ENCODE peak calls at places on chromosomes 1 and 21, in eight cellular contexts. W is lung, H is pancreas, S is IMR-90, V is heart left ventricle, U is OCI-LY7, Z is PC-3, M is keratinocyte. K is an unnamed sample.
A peak's percentile ranks its signal among the peaks of the same experiment; 100 is the strongest.

GRCh38 chr1:158818991-158819405 is 12.2 kb upstream of the MNDA start:
- DNase-seq in W (no peak), H (no peak), S (no peak), V (no peak), U (no peak), Z (no peak), M (no peak), K (no peak)

GRCh38 chr1:36083635-36084501 is at the start of gene TEKT2:
- DNase-seq in W (peak; percentile 42), H (peak; percentile 54), S (no peak), V (no peak), U (no peak), Z (no peak), M (no peak), K (peak; percentile 71)

GRCh38 chr1:110783292-110783918 is 89.5 kb upstream of the CD53 start:
- DNase-seq in W (peak; percentile 46), H (peak; percentile 27), S (peak; percentile 50), V (peak; percentile 22), U (peak; percentile 81), Z (peak; percentile 73), M (peak; percentile 28), K (peak; percentile 68)

GRCh38 chr1:8027748-8028631 is 1.9 kb upstream of the ERRFI1 start:
- DNase-seq in W (no peak), H (no peak), S (peak; percentile 92), V (no peak), U (no peak), Z (peak; percentile 93), M (no peak), K (no peak)

GRCh38 chr1:89844236-89844807 is 23.5 kb downstream of the LRRC8D start:
- DNase-seq in W (no peak), H (no peak), S (peak; percentile 55), V (no peak), U (peak; percentile 26), Z (peak; percentile 9), M (no peak), K (peak; percentile 35)

GRCh38 chr1:98323906-98324358 is 337.6 kb upstream of the SNX7 start:
- DNase-seq in W (peak; percentile 45), H (no peak), S (peak; percentile 96), V (peak; percentile 35), U (no peak), Z (peak; percentile 98), M (peak; percentile 84), K (no peak)

GRCh38 chr1:67853704-67854103 is 20.4 kb upstream of the GNG12 start:
- DNase-seq in W (peak; percentile 59), H (no peak), S (peak; percentile 86), V (peak; percentile 38), U (peak; percentile 21), Z (peak; percentile 85), M (no peak), K (peak; percentile 12)

GRCh38 chr1:60589916-60590315 is 492.4 kb upstream of the NFIA start:
- DNase-seq in W (no peak), H (no peak), S (no peak), V (no peak), U (no peak), Z (no peak), M (no peak), K (no peak)

GRCh38 chr21:23792300-23792699 is 1815.0 kb downstream of the MRPL39 start:
- DNase-seq in W (no peak), H (no peak), S (no peak), V (no peak), U (no peak), Z (peak; percentile 23), M (no peak), K (no peak)

GRCh38 chr1:6599141-6599975 is 3.3 kb downstream of the KLHL21 start:
- DNase-seq in W (no peak), H (no peak), S (no peak), V (no peak), U (peak; percentile 61), Z (peak; percentile 70), M (no peak), K (no peak)

GRCh38 chr1:244104309-244105060 is 53.4 kb downstream of the ZBTB18 start:
- DNase-seq in W (no peak), H (no peak), S (peak; percentile 93), V (no peak), U (no peak), Z (peak; percentile 84), M (no peak), K (no peak)

GRCh38 chr21:43603641-43604504 is 55.4 kb downstream of the HSF2BP start:
- DNase-seq in W (no peak), H (no peak), S (peak; percentile 67), V (no peak), U (no peak), Z (no peak), M (no peak), K (no peak)

GRCh38 chr1:41432481-41433280 is 51.8 kb downstream of the EDN2 start:
- DNase-seq in W (peak; percentile 90), H (peak; percentile 81), S (peak; percentile 76), V (peak; percentile 86), U (peak; percentile 60), Z (peak; percentile 90), M (peak; percentile 33), K (peak; percentile 92)

GRCh38 chr1:55974714-55975441 is 604.5 kb downstream of the PLPP3 start:
- DNase-seq in W (no peak), H (no peak), S (peak; percentile 76), V (no peak), U (no peak), Z (peak; percentile 50), M (no peak), K (no peak)

GRCh38 chr1:92663769-92664168 is 121.1 kb downstream of the EVI5 start:
- DNase-seq in W (no peak), H (no peak), S (no peak), V (no peak), U (no peak), Z (no peak), M (no peak), K (no peak)

GRCh38 chr1:42419449-42419848 is 36.4 kb downstream of the ZMYND12 start:
- DNase-seq in W (no peak), H (no peak), S (no peak), V (peak; percentile 74), U (no peak), Z (no peak), M (no peak), K (no peak)

GRCh38 chr1:59568158-59568935 is 246.4 kb upstream of the HOOK1 start:
- DNase-seq in W (no peak), H (no peak), S (peak; percentile 39), V (no peak), U (no peak), Z (peak; percentile 35), M (no peak), K (no peak)
- TF ChIP-seq CTCF in W (no peak), H (no peak), S (peak; percentile 30), V (peak; percentile 19), U (no peak), Z (peak; percentile 35), M (no peak), K (no peak)

DNA sequence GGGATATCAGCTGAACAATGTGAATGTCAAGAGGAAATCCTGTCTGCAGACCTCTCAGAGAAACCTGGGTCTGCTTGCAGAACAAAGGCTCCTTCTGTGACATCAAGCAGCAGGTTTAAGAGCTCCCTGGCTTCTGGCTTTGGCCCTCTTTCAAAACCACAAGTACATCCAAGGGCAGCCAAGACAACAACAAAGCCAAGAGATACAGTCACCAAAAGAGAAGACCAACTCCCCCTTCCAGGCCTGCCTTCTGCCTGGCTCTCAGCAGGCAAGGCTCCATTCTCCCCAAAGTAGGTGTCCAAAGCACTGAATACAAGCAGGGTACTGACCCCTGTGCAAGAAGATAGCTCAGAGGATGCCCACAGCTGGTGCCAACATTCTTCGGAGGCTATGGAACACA is 11.5 kb downstream of the BCAR3 start:
- DNase-seq in W (peak; percentile 63), H (no peak), S (peak; percentile 90), V (peak; percentile 43), U (no peak), Z (peak; percentile 92), M (no peak), K (no peak)
- TF ChIP-seq CTCF in W (no peak), H (no peak), S (no peak), V (no peak), U (no peak), Z (no peak), M (no peak), K (no peak)

GRCh38 chr1:234107416-234108021 is 203.0 kb downstream of the SLC35F3 start:
- DNase-seq in W (no peak), H (no peak), S (no peak), V (no peak), U (no peak), Z (peak; percentile 73), M (no peak), K (no peak)

GRCh38 chr1:234114648-234115307 is 210.3 kb downstream of the SLC35F3 start:
- DNase-seq in W (no peak), H (no peak), S (peak; percentile 59), V (no peak), U (peak; percentile 55), Z (peak; percentile 85), M (no peak), K (peak; percentile 58)

GRCh38 chr1:234108921-234109320 is 204.4 kb downstream of the SLC35F3 start:
- DNase-seq in W (no peak), H (no peak), S (peak; percentile 46), V (no peak), U (no peak), Z (peak; percentile 93), M (no peak), K (no peak)

GRCh38 chr1:234109840-234110239 is 205.4 kb downstream of the SLC35F3 start:
- DNase-seq in W (no peak), H (no peak), S (no peak), V (no peak), U (no peak), Z (no peak), M (no peak), K (no peak)

DNA sequence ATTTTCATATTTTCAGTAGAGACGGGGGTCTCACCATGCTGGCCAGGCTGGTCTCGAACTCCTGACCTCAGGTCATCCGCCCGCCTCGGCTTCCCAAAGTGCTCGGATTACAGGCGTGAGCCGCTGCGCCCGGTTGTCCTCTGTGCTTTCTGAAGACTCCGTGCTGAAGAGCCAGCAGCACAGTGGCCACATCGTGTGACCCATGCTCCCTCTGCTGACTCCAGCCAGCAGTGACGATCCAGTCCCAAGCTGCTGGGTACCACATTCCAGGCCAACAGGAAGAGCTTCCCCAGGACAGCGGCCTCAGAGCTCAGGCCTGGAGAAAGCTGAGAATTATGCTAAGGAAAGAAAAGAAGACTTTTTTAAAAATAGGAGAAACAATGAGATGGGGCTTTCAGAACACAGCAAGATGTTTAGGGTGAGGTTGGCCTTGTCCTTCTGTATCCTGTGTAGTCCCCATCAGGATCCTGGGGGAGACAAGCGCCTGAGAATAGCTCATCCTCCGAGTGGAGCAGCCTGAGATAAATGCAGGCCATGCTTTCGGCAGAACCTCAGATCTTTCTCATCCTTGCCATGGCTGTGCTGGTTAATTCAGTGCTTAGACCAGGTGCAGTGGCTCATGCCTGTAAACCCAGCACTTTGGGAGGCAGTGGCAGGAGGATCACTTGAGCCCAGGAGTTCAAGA is 207.1 kb downstream of the SLC35F3 start:
- DNase-seq in W (peak; percentile 41), H (no peak), S (peak; percentile 15), V (no peak), U (no peak), Z (peak; percentile 60), M (no peak), K (no peak)
- TF ChIP-seq CTCF in W (no peak), H (no peak), S (no peak), V (peak; percentile 32), U (no peak), Z (peak; percentile 72), M (peak; percentile 21), K (no peak)

GRCh38 chr1:168789501-168789900 is 60.5 kb upstream of the DPT start:
- DNase-seq in W (no peak), H (no peak), S (no peak), V (no peak), U (no peak), Z (no peak), M (no peak), K (no peak)
- TF ChIP-seq CTCF in W (no peak), H (no peak), S (no peak), V (peak; percentile 7), U (no peak), Z (peak; percentile 61), M (no peak), K (no peak)